ENCODE peak calls at places on chromosomes 13 and 19, in seven cellular contexts. J is progenitor cell of endocrine pancreas; I is EH; P is fibroblast of pulmonary artery; V is neuronal stem cell; B is naive thymus-derived CD4-positive, alpha-beta T cell; A is GM23338. O is an unnamed sample.

GRCh38 chr19:14563989-14564650 is 7.7 kb downstream of the NDUFB7 start:
- DNase-seq in P (no peak), A (peak; percentile 94), J (no peak), V (no peak), B (peak; percentile 46), I (peak; percentile 32), O (no peak)

GRCh38 chr13:114058051-114058867 is 74.2 kb downstream of the RASA3 start:
- DNase-seq in P (no peak), J (no peak), I (no peak), B (no peak), A (no peak), V (no peak), O (no peak)

GRCh38 chr19:48181505-48181904 is 11.0 kb downstream of the ZSWIM9 start:
- DNase-seq in P (no peak), B (no peak), A (no peak), V (no peak), I (no peak), J (no peak), O (no peak)

GRCh38 chr19:6735181-6735891 is 2.0 kb downstream of the GPR108 start:
- DNase-seq in V (no peak), B (no peak), A (no peak), P (no peak), I (peak; percentile 35), J (no peak), O (peak; percentile 44)

GRCh38 chr13:93881418-93881817 is 598.1 kb downstream of the DCT start:
- DNase-seq in B (no peak), P (peak; percentile 17), A (no peak), J (no peak), V (no peak), I (peak; percentile 6), O (no peak)

GRCh38 chr13:111436446-111436845 is 116.0 kb downstream of the TEX29 start:
- DNase-seq in A (no peak), P (no peak), I (no peak), B (no peak), V (no peak), J (no peak), O (no peak)

GRCh38 chr13:111336666-111337065 is 16.2 kb downstream of the TEX29 start:
- DNase-seq in P (peak; percentile 8), A (no peak), I (no peak), J (no peak), B (no peak), V (no peak), O (no peak)

GRCh38 chr19:33941133-33941532 is 144.5 kb downstream of the KCTD15 start:
- DNase-seq in P (no peak), V (no peak), I (no peak), J (no peak), A (no peak), B (no peak), O (no peak)

GRCh38 chr19:18002347-18002850 is 5.6 kb upstream of the ARRDC2 start:
- DNase-seq in P (no peak), J (no peak), I (no peak), V (no peak), A (no peak), B (peak; percentile 17), O (no peak)

GRCh38 chr19:55131421-55131820 is 14.0 kb upstream of the PPP1R12C start:
- DNase-seq in V (no peak), J (no peak), P (no peak), I (peak; percentile 78), A (no peak), B (no peak), O (no peak)

GRCh38 chr19:31693870-31694269 is 344.6 kb upstream of the TSHZ3 start:
- DNase-seq in V (no peak), B (no peak), A (no peak), I (no peak), J (no peak), P (no peak), O (no peak)

GRCh38 chr19:19475845-19476828 is 39.2 kb downstream of the TSSK6 start:
- DNase-seq in A (peak; percentile 82), P (peak; percentile 53), B (no peak), J (no peak), V (no peak), I (peak; percentile 36), O (peak; percentile 69)

GRCh38 chr13:109253316-109253715 is 533.1 kb downstream of the IRS2 start:
- DNase-seq in I (no peak), B (no peak), V (no peak), J (no peak), P (no peak), A (no peak), O (no peak)

GRCh38 chr13:30892966-30893365 is 13.1 kb upstream of the MEDAG start:
- DNase-seq in B (no peak), V (no peak), I (peak; percentile 43), J (peak; percentile 21), P (peak; percentile 69), A (peak; percentile 87), O (peak; percentile 91)

GRCh38 chr19:37654118-37654517 is 1.1 kb downstream of the ZFP30 start:
- DNase-seq in I (no peak), B (no peak), J (no peak), A (no peak), V (no peak), P (no peak), O (no peak)

GRCh38 chr13:46124531-46124966 is 19.7 kb upstream of the CPB2 start:
- DNase-seq in I (no peak), V (no peak), B (no peak), J (no peak), P (no peak), A (no peak), O (no peak)

GRCh38 chr19:46970815-46971214 is 48.8 kb upstream of the NPAS1 start:
- DNase-seq in B (no peak), I (peak; percentile 100), A (no peak), V (no peak), P (no peak), J (no peak), O (no peak)

GRCh38 chr13:23372264-23372905 is 61.1 kb downstream of the SACS start:
- DNase-seq in I (peak; percentile 68), B (no peak), J (no peak), P (peak; percentile 82), A (no peak), V (no peak), O (no peak)

GRCh38 chr13:33910267-33910666 is 92.3 kb downstream of the RFC3 start:
- DNase-seq in V (no peak), A (no peak), J (no peak), P (no peak), B (no peak), I (no peak), O (no peak)

GRCh38 chr13:112818698-112819045 is 128.8 kb downstream of the ATP11A start:
- DNase-seq in I (no peak), A (no peak), V (no peak), P (no peak), J (no peak), B (no peak), O (no peak)

GRCh38 chr13:40637644-40638043 is 28.8 kb downstream of the FOXO1 start:
- DNase-seq in A (no peak), B (no peak), I (no peak), P (no peak), V (no peak), J (no peak), O (no peak)

GRCh38 chr13:44818428-44818827 is 170.8 kb downstream of the NUFIP1 start:
- DNase-seq in A (peak; percentile 79), I (peak; percentile 40), P (peak; percentile 36), V (peak; percentile 30), B (no peak), J (no peak), O (peak; percentile 69)

GRCh38 chr19:48806818-48807589 is 3.8 kb downstream of the BCAT2 start:
- DNase-seq in I (no peak), V (peak; percentile 68), A (peak; percentile 68), B (no peak), J (peak; percentile 52), P (peak; percentile 63), O (peak; percentile 81)

GRCh38 chr19:3492131-3492839 is 8.2 kb downstream of the DOHH start:
- DNase-seq in V (no peak), B (no peak), J (no peak), P (no peak), A (no peak), I (no peak), O (no peak)